ENCODE peak calls at places on chromosomes 2 and 18, in four cellular contexts. One of them, this sample, is unnamed.

GRCh38 chr2:101185085-101185484 is 33.9 kb upstream of the TBC1D8 start:
- DNase-seq in mucosa of gallbladder: no peak
- DNase-seq in activated effector memory CD4-positive, alpha-beta T cell treated with Interleukin-2 at 50 U/mL for 16 hours: no peak
- DNase-seq in MM.1S: no peak
- DNase-seq in this sample: no peak

GRCh38 chr2:226426292-226426736 is 373.3 kb downstream of the IRS1 start:
- DNase-seq in mucosa of gallbladder: no peak
- DNase-seq in activated effector memory CD4-positive, alpha-beta T cell treated with Interleukin-2 at 50 U/mL for 16 hours: no peak
- DNase-seq in MM.1S: no peak
- DNase-seq in this sample: no peak

GRCh38 chr2:60336442-60337141 is 216.9 kb downstream of the BCL11A start:
- DNase-seq in mucosa of gallbladder: no peak
- DNase-seq in activated effector memory CD4-positive, alpha-beta T cell treated with Interleukin-2 at 50 U/mL for 16 hours: no peak
- DNase-seq in MM.1S: no peak
- DNase-seq in this sample: no peak

GRCh38 chr2:107582487-107582886 is 244.2 kb upstream of the RGPD4 start:
- DNase-seq in mucosa of gallbladder: no peak
- DNase-seq in activated effector memory CD4-positive, alpha-beta T cell treated with Interleukin-2 at 50 U/mL for 16 hours: no peak
- DNase-seq in MM.1S: no peak
- DNase-seq in this sample: no peak

GRCh38 chr18:7158201-7158600 is 40.6 kb upstream of the LAMA1 start:
- DNase-seq in mucosa of gallbladder: no peak
- DNase-seq in activated effector memory CD4-positive, alpha-beta T cell treated with Interleukin-2 at 50 U/mL for 16 hours: no peak
- DNase-seq in MM.1S: no peak
- DNase-seq in this sample: no peak

GRCh38 chr2:126534508-126534907 is 121.5 kb upstream of the GYPC start:
- DNase-seq in mucosa of gallbladder: no peak
- DNase-seq in activated effector memory CD4-positive, alpha-beta T cell treated with Interleukin-2 at 50 U/mL for 16 hours: no peak
- DNase-seq in MM.1S: no peak
- DNase-seq in this sample: no peak

GRCh38 chr2:242031481-242032019 is 162.0 kb downstream of the RTP5 start:
- DNase-seq in mucosa of gallbladder: peak; percentile 9
- DNase-seq in activated effector memory CD4-positive, alpha-beta T cell treated with Interleukin-2 at 50 U/mL for 16 hours: peak; percentile 52
- DNase-seq in MM.1S: no peak
- DNase-seq in this sample: no peak

GRCh38 chr2:85501244-85501643 is 37.7 kb upstream of the MAT2A start:
- DNase-seq in mucosa of gallbladder: no peak
- DNase-seq in activated effector memory CD4-positive, alpha-beta T cell treated with Interleukin-2 at 50 U/mL for 16 hours: no peak
- DNase-seq in MM.1S: no peak
- DNase-seq in this sample: no peak

GRCh38 chr2:68779595-68779994 is 45.0 kb downstream of the ARHGAP25 start:
- DNase-seq in mucosa of gallbladder: no peak
- DNase-seq in activated effector memory CD4-positive, alpha-beta T cell treated with Interleukin-2 at 50 U/mL for 16 hours: no peak
- DNase-seq in MM.1S: no peak
- DNase-seq in this sample: no peak

GRCh38 chr2:27681844-27682243 is 18.2 kb downstream of the SLC4A1AP start:
- DNase-seq in mucosa of gallbladder: peak; percentile 24
- DNase-seq in activated effector memory CD4-positive, alpha-beta T cell treated with Interleukin-2 at 50 U/mL for 16 hours: no peak
- DNase-seq in MM.1S: no peak
- DNase-seq in this sample: no peak

GRCh38 chr2:173021939-173022371 is 53.7 kb upstream of the MAP3K20 start:
- DNase-seq in mucosa of gallbladder: no peak
- DNase-seq in activated effector memory CD4-positive, alpha-beta T cell treated with Interleukin-2 at 50 U/mL for 16 hours: no peak
- DNase-seq in MM.1S: no peak
- DNase-seq in this sample: no peak

GRCh38 chr2:216777637-216778273 is 82.1 kb downstream of the TNP1 start:
- DNase-seq in mucosa of gallbladder: no peak
- DNase-seq in activated effector memory CD4-positive, alpha-beta T cell treated with Interleukin-2 at 50 U/mL for 16 hours: no peak
- DNase-seq in MM.1S: peak; percentile 66
- DNase-seq in this sample: peak; percentile 14

GRCh38 chr18:23341983-23342382 is 111.1 kb upstream of the RIOK3 start:
- DNase-seq in mucosa of gallbladder: no peak
- DNase-seq in activated effector memory CD4-positive, alpha-beta T cell treated with Interleukin-2 at 50 U/mL for 16 hours: no peak
- DNase-seq in MM.1S: no peak
- DNase-seq in this sample: no peak

GRCh38 chr2:235666240-235666781 is 172.5 kb downstream of the AGAP1 start:
- DNase-seq in mucosa of gallbladder: peak; percentile 58
- DNase-seq in activated effector memory CD4-positive, alpha-beta T cell treated with Interleukin-2 at 50 U/mL for 16 hours: no peak
- DNase-seq in MM.1S: peak; percentile 62
- DNase-seq in this sample: no peak

GRCh38 chr2:154623819-154624218 is 74.7 kb upstream of the KCNJ3 start:
- DNase-seq in mucosa of gallbladder: peak; percentile 42
- DNase-seq in activated effector memory CD4-positive, alpha-beta T cell treated with Interleukin-2 at 50 U/mL for 16 hours: no peak
- DNase-seq in MM.1S: peak; percentile 50
- DNase-seq in this sample: no peak

GRCh38 chr2:165886487-165887146 is 67.0 kb downstream of the TTC21B start:
- DNase-seq in mucosa of gallbladder: no peak
- DNase-seq in activated effector memory CD4-positive, alpha-beta T cell treated with Interleukin-2 at 50 U/mL for 16 hours: no peak
- DNase-seq in MM.1S: no peak
- DNase-seq in this sample: no peak

GRCh38 chr2:10897956-10898355 is 13.8 kb upstream of the KCNF1 start:
- DNase-seq in mucosa of gallbladder: no peak
- DNase-seq in activated effector memory CD4-positive, alpha-beta T cell treated with Interleukin-2 at 50 U/mL for 16 hours: no peak
- DNase-seq in MM.1S: no peak
- DNase-seq in this sample: peak; percentile 5

GRCh38 chr2:127188797-127189196 is 31.3 kb downstream of the CYP27C1 start:
- DNase-seq in mucosa of gallbladder: no peak
- DNase-seq in activated effector memory CD4-positive, alpha-beta T cell treated with Interleukin-2 at 50 U/mL for 16 hours: no peak
- DNase-seq in MM.1S: no peak
- DNase-seq in this sample: no peak

GRCh38 chr18:9642799-9643445 is 28.6 kb upstream of the PPP4R1 start:
- DNase-seq in mucosa of gallbladder: no peak
- DNase-seq in activated effector memory CD4-positive, alpha-beta T cell treated with Interleukin-2 at 50 U/mL for 16 hours: no peak
- DNase-seq in MM.1S: no peak
- DNase-seq in this sample: no peak

GRCh38 chr2:240586919-240587800 is 626 bp downstream of the CAPN10 start:
- DNase-seq in mucosa of gallbladder: no peak
- DNase-seq in activated effector memory CD4-positive, alpha-beta T cell treated with Interleukin-2 at 50 U/mL for 16 hours: peak; percentile 51
- DNase-seq in MM.1S: peak; percentile 80
- DNase-seq in this sample: peak; percentile 70

GRCh38 chr2:154452906-154453493 is 245.5 kb upstream of the KCNJ3 start:
- DNase-seq in mucosa of gallbladder: no peak
- DNase-seq in activated effector memory CD4-positive, alpha-beta T cell treated with Interleukin-2 at 50 U/mL for 16 hours: no peak
- DNase-seq in MM.1S: peak; percentile 51
- DNase-seq in this sample: no peak

This sample was measured in left colon.